ENCODE peak calls at places on chromosomes 13 and 19, in six cellular contexts. One of them, this sample, is unnamed.

GRCh38 chr19:37920591-37921450 is 13.8 kb downstream of the SIPA1L3 start:
- DNase-seq in fibroblast of pulmonary artery: no peak
- DNase-seq in activated B cell treated with CpG ODN at 0.5 μM for 24 hours: no peak
- DNase-seq in GM03348: no peak
- DNase-seq in stimulated activated CD8-positive, alpha-beta memory T cell treated with anti-CD3 and anti-CD28 coated beads, Interleukin-4, amount 100 ng/mL, for 24 hours: no peak
- DNase-seq in NCI-H1105: no peak
- DNase-seq in this sample: no peak

GRCh38 chr19:50501568-50502475 is 9.2 kb downstream of the JOSD2 start:
- DNase-seq in activated B cell treated with CpG ODN at 0.5 μM for 24 hours: no peak
- DNase-seq in fibroblast of pulmonary artery: no peak
- DNase-seq in NCI-H1105: no peak
- DNase-seq in stimulated activated CD8-positive, alpha-beta memory T cell treated with anti-CD3 and anti-CD28 coated beads, Interleukin-4, amount 100 ng/mL, for 24 hours: no peak
- DNase-seq in GM03348: no peak
- DNase-seq in this sample: no peak

GRCh38 chr19:29724102-29724641 is 9.1 kb upstream of the C19orf12 start:
- DNase-seq in fibroblast of pulmonary artery: peak; percentile 15
- DNase-seq in GM03348: peak; percentile 19
- DNase-seq in NCI-H1105: no peak
- DNase-seq in activated B cell treated with CpG ODN at 0.5 μM for 24 hours: no peak
- DNase-seq in stimulated activated CD8-positive, alpha-beta memory T cell treated with anti-CD3 and anti-CD28 coated beads, Interleukin-4, amount 100 ng/mL, for 24 hours: peak; percentile 34
- DNase-seq in this sample: no peak

GRCh38 chr13:112968910-112969691 is at the start of gene MCF2L:
- DNase-seq in activated B cell treated with CpG ODN at 0.5 μM for 24 hours: peak; percentile 52
- DNase-seq in fibroblast of pulmonary artery: peak; percentile 54
- DNase-seq in NCI-H1105: peak; percentile 73
- DNase-seq in GM03348: peak; percentile 52
- DNase-seq in stimulated activated CD8-positive, alpha-beta memory T cell treated with anti-CD3 and anti-CD28 coated beads, Interleukin-4, amount 100 ng/mL, for 24 hours: peak; percentile 41
- DNase-seq in this sample: no peak

GRCh38 chr19:46495789-46496099 is at the start of gene PNMA8B:
- DNase-seq in stimulated activated CD8-positive, alpha-beta memory T cell treated with anti-CD3 and anti-CD28 coated beads, Interleukin-4, amount 100 ng/mL, for 24 hours: no peak
- DNase-seq in NCI-H1105: peak; percentile 97
- DNase-seq in activated B cell treated with CpG ODN at 0.5 μM for 24 hours: no peak
- DNase-seq in GM03348: peak; percentile 81
- DNase-seq in fibroblast of pulmonary artery: peak; percentile 52
- DNase-seq in this sample: no peak

GRCh38 chr19:55694656-55695491 is 19.8 kb downstream of the EPN1 start:
- DNase-seq in NCI-H1105: no peak
- DNase-seq in GM03348: no peak
- DNase-seq in stimulated activated CD8-positive, alpha-beta memory T cell treated with anti-CD3 and anti-CD28 coated beads, Interleukin-4, amount 100 ng/mL, for 24 hours: no peak
- DNase-seq in activated B cell treated with CpG ODN at 0.5 μM for 24 hours: no peak
- DNase-seq in fibroblast of pulmonary artery: no peak
- DNase-seq in this sample: no peak

GRCh38 chr13:114033541-114034315 is 59.9 kb upstream of the C13orf46 start:
- DNase-seq in stimulated activated CD8-positive, alpha-beta memory T cell treated with anti-CD3 and anti-CD28 coated beads, Interleukin-4, amount 100 ng/mL, for 24 hours: no peak
- DNase-seq in NCI-H1105: no peak
- DNase-seq in activated B cell treated with CpG ODN at 0.5 μM for 24 hours: no peak
- DNase-seq in fibroblast of pulmonary artery: no peak
- DNase-seq in GM03348: no peak
- DNase-seq in this sample: no peak

GRCh38 chr13:109989686-109990085 is 203.3 kb upstream of the IRS2 start:
- DNase-seq in activated B cell treated with CpG ODN at 0.5 μM for 24 hours: no peak
- DNase-seq in stimulated activated CD8-positive, alpha-beta memory T cell treated with anti-CD3 and anti-CD28 coated beads, Interleukin-4, amount 100 ng/mL, for 24 hours: no peak
- DNase-seq in NCI-H1105: no peak
- DNase-seq in GM03348: peak; percentile 46
- DNase-seq in fibroblast of pulmonary artery: peak; percentile 39
- DNase-seq in this sample: peak; percentile 38

GRCh38 chr19:34838248-34838647 is 65.2 kb upstream of the ZNF599 start:
- DNase-seq in GM03348: no peak
- DNase-seq in fibroblast of pulmonary artery: peak; percentile 41
- DNase-seq in activated B cell treated with CpG ODN at 0.5 μM for 24 hours: no peak
- DNase-seq in stimulated activated CD8-positive, alpha-beta memory T cell treated with anti-CD3 and anti-CD28 coated beads, Interleukin-4, amount 100 ng/mL, for 24 hours: no peak
- DNase-seq in NCI-H1105: no peak
- DNase-seq in this sample: no peak

GRCh38 chr19:55536951-55537740 is at the start of gene SBK2:
- DNase-seq in GM03348: no peak
- DNase-seq in stimulated activated CD8-positive, alpha-beta memory T cell treated with anti-CD3 and anti-CD28 coated beads, Interleukin-4, amount 100 ng/mL, for 24 hours: no peak
- DNase-seq in activated B cell treated with CpG ODN at 0.5 μM for 24 hours: no peak
- DNase-seq in fibroblast of pulmonary artery: no peak
- DNase-seq in NCI-H1105: no peak
- DNase-seq in this sample: no peak

GRCh38 chr13:97982286-97982685 is 28.8 kb downstream of the IPO5 start:
- DNase-seq in fibroblast of pulmonary artery: peak; percentile 58
- DNase-seq in NCI-H1105: no peak
- DNase-seq in GM03348: peak; percentile 41
- DNase-seq in stimulated activated CD8-positive, alpha-beta memory T cell treated with anti-CD3 and anti-CD28 coated beads, Interleukin-4, amount 100 ng/mL, for 24 hours: no peak
- DNase-seq in activated B cell treated with CpG ODN at 0.5 μM for 24 hours: no peak
- DNase-seq in this sample: no peak